ENCODE peak calls at places on chromosomes 2 and 18, in ten cellular contexts. F is RWPE1; E is HTR-8/SVneo; N is endodermal cell; H is T-helper 17 cell; Y is progenitor cell of endocrine pancreas; Q is OCI-LY7; L is naive thymus-derived CD8-positive, alpha-beta T cell; I is HFFc6; D is NCI-H774. R is an unnamed sample.

GRCh38 chr2:56077352-56077915 is 106.4 kb upstream of the CCDC85A start:
- DNase-seq in H (no peak), L (no peak), Y (peak; percentile 17), F (peak; percentile 21), I (peak; percentile 16), D (no peak), Q (peak; percentile 6), N (peak; percentile 82), E (peak; percentile 19), R (peak; percentile 15)

GRCh38 chr2:186716899-186717811 is 23.3 kb downstream of the FAM171B start:
- DNase-seq in Q (no peak), N (no peak), L (no peak), H (no peak), I (no peak), E (no peak), D (no peak), F (no peak), Y (no peak), R (no peak)

GRCh38 chr2:2098458-2099167 is 232.5 kb downstream of the MYT1L start:
- DNase-seq in Q (no peak), E (no peak), Y (no peak), L (no peak), D (no peak), N (no peak), F (no peak), I (no peak), H (no peak), R (no peak)

GRCh38 chr2:238042849-238043584 is 17.8 kb upstream of the SCLY start:
- DNase-seq in F (no peak), H (no peak), E (no peak), Q (no peak), L (no peak), Y (no peak), D (no peak), I (no peak), N (no peak), R (no peak)

GRCh38 chr18:79901665-79902064 is 49.8 kb downstream of the SLC66A2 start:
- DNase-seq in Y (no peak), Q (no peak), H (no peak), L (no peak), N (no peak), E (no peak), F (no peak), D (no peak), I (no peak), R (no peak)

GRCh38 chr2:158174956-158175355 is 73.3 kb downstream of the UPP2 start:
- DNase-seq in L (no peak), I (no peak), F (no peak), N (no peak), H (no peak), Y (no peak), D (no peak), E (no peak), Q (no peak), R (no peak)

GRCh38 chr2:201698588-201699226 is at the start of gene MPP4:
- DNase-seq in I (peak; percentile 85), H (no peak), F (no peak), E (no peak), Q (no peak), Y (no peak), L (no peak), N (no peak), D (no peak), R (peak; percentile 51)

GRCh38 chr2:8222979-8223730 is 458.7 kb upstream of the ID2 start:
- DNase-seq in N (peak; percentile 83), H (no peak), L (no peak), I (no peak), Y (no peak), E (no peak), F (no peak), Q (no peak), D (no peak), R (no peak)

GRCh38 chr18:27378396-27379094 is 193.4 kb upstream of the CHST9 start:
- DNase-seq in Y (no peak), F (peak; percentile 63), D (no peak), N (no peak), Q (no peak), I (no peak), H (no peak), L (no peak), E (no peak), R (peak; percentile 70)

GRCh38 chr2:126698991-126699390 is 43.0 kb downstream of the GYPC start:
- DNase-seq in N (peak; percentile 39), Y (no peak), E (no peak), F (no peak), H (no peak), L (no peak), D (no peak), I (no peak), Q (no peak), R (no peak)

GRCh38 chr2:10346929-10347558 is 44.3 kb downstream of the HPCAL1 start:
- DNase-seq in Q (no peak), D (no peak), N (peak; percentile 69), F (no peak), Y (no peak), E (no peak), I (peak; percentile 6), H (no peak), L (no peak), R (no peak)

GRCh38 chr2:43032248-43032893 is 194.0 kb downstream of the ZFP36L2 start:
- DNase-seq in E (no peak), Y (no peak), I (no peak), F (no peak), H (no peak), N (no peak), D (no peak), L (no peak), Q (no peak), R (no peak)

GRCh38 chr2:18749912-18750526 is 160.7 kb upstream of the NT5C1B start:
- DNase-seq in L (peak; percentile 18), F (peak; percentile 20), Y (peak; percentile 37), N (peak; percentile 73), E (peak; percentile 19), D (peak; percentile 48), Q (peak; percentile 53), H (peak; percentile 11), I (peak; percentile 54), R (no peak)

GRCh38 chr2:70124983-70125480 is 37.8 kb downstream of the PCBP1 start:
- DNase-seq in E (peak; percentile 34), D (no peak), Q (peak; percentile 65), H (peak; percentile 56), I (no peak), F (no peak), Y (peak; percentile 50), L (peak; percentile 73), N (peak; percentile 79), R (no peak)

GRCh38 chr2:96949153-96949520 is 37.2 kb downstream of the FAM178B start:
- DNase-seq in Q (no peak), E (no peak), F (no peak), L (no peak), I (no peak), H (no peak), Y (no peak), N (no peak), D (no peak), R (no peak)

GRCh38 chr2:188788621-188789020 is 185.6 kb upstream of the COL3A1 start:
- DNase-seq in F (peak; percentile 3), N (no peak), E (peak; percentile 37), L (no peak), Q (no peak), D (no peak), Y (no peak), I (peak; percentile 59), H (no peak), R (peak; percentile 35)

GRCh38 chr2:215917953-215918620 is 95.3 kb downstream of the MREG start:
- DNase-seq in I (peak; percentile 91), E (no peak), F (no peak), Y (no peak), N (peak; percentile 52), L (no peak), D (no peak), Q (no peak), H (no peak), R (no peak)

R was measured in COLO829.